ENCODE peak calls at places on chromosomes 2 and 18, in four cellular contexts. One of them, this sample, is unnamed.

GRCh38 chr2:2147024-2147900 is 183.8 kb downstream of the MYT1L start:
- DNase-seq in coronary artery: no peak
- DNase-seq in Panc1: no peak
- DNase-seq in A549: no peak
- DNase-seq in this sample: no peak

GRCh38 chr2:75340560-75340959 is 141.2 kb upstream of the TACR1 start:
- DNase-seq in coronary artery: no peak
- DNase-seq in Panc1: no peak
- DNase-seq in A549: no peak
- DNase-seq in this sample: no peak

GRCh38 chr2:177396630-177397460 is 4.3 kb downstream of the AGPS start:
- DNase-seq in coronary artery: no peak
- DNase-seq in Panc1: no peak
- DNase-seq in A549: peak
- DNase-seq in this sample: peak

GRCh38 chr2:208025814-208026184 is 472 bp upstream of the PLEKHM3 start:
- DNase-seq in coronary artery: no peak
- DNase-seq in Panc1: no peak
- DNase-seq in A549: no peak
- DNase-seq in this sample: no peak

GRCh38 chr2:118846667-118847446 is 591 bp downstream of the EN1 start:
- DNase-seq in coronary artery: no peak
- DNase-seq in Panc1: no peak
- DNase-seq in A549: peak
- DNase-seq in this sample: peak

GRCh38 chr2:240920783-240921231 is 14.7 kb downstream of the CROCC2 start:
- DNase-seq in coronary artery: no peak
- DNase-seq in Panc1: no peak
- DNase-seq in A549: no peak
- DNase-seq in this sample: no peak

GRCh38 chr2:76330865-76331264 is 620.1 kb upstream of the GCFC2 start:
- DNase-seq in coronary artery: no peak
- DNase-seq in Panc1: no peak
- DNase-seq in A549: no peak
- DNase-seq in this sample: no peak

GRCh38 chr2:20089715-20090464 is 38.5 kb upstream of the LAPTM4A start:
- DNase-seq in coronary artery: no peak
- DNase-seq in Panc1: no peak
- DNase-seq in A549: no peak
- DNase-seq in this sample: no peak

GRCh38 chr18:10032331-10032979 is 118.6 kb downstream of the VAPA start:
- DNase-seq in coronary artery: no peak
- DNase-seq in Panc1: no peak
- DNase-seq in A549: no peak
- DNase-seq in this sample: no peak

GRCh38 chr2:169579044-169579443 is 5.1 kb upstream of the PPIG start:
- DNase-seq in coronary artery: no peak
- DNase-seq in Panc1: no peak
- DNase-seq in A549: no peak
- DNase-seq in this sample: no peak

GRCh38 chr2:195769975-195770374 is 112.9 kb downstream of the SLC39A10 start:
- DNase-seq in coronary artery: no peak
- DNase-seq in Panc1: no peak
- DNase-seq in A549: no peak
- DNase-seq in this sample: no peak

GRCh38 chr2:42792583-42793313 is at the start of gene HAAO:
- DNase-seq in coronary artery: no peak
- DNase-seq in Panc1: no peak
- DNase-seq in A549: no peak
- DNase-seq in this sample: peak
- TF ChIP-seq CTCF in coronary artery: no peak
- TF ChIP-seq CTCF in Panc1: no peak
- TF ChIP-seq CTCF in A549: no peak
- TF ChIP-seq CTCF in this sample: no peak

DNA sequence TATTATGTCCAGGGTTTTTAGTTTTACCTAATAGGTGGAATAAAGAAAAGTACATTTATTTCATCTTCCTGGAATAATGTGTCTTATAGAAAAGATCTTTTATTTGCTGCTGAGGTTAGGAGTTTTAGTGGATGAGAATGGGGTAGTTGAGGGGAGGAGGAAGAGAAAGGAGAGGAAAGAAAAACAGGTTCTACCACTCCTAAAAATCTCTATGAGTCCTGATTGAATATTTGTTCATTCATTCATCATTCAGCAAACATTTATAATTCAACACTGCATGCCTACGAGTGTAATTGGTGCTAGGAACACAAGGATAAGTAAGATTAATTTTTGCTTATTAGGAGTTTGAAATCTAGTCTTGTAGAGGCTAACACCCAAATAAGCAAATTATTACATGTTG is 45.2 kb upstream of the SLC4A10 start:
- DNase-seq in coronary artery: no peak
- DNase-seq in Panc1: no peak
- DNase-seq in A549: no peak
- DNase-seq in this sample: no peak
- TF ChIP-seq CTCF in coronary artery: no peak
- TF ChIP-seq CTCF in Panc1: no peak
- TF ChIP-seq CTCF in A549: no peak
- TF ChIP-seq CTCF in this sample: no peak

GRCh38 chr2:39537150-39537549 is 100.1 kb upstream of the MAP4K3 start:
- DNase-seq in coronary artery: no peak
- DNase-seq in Panc1: no peak
- DNase-seq in A549: no peak
- DNase-seq in this sample: no peak
- TF ChIP-seq CTCF in coronary artery: no peak
- TF ChIP-seq CTCF in Panc1: no peak
- TF ChIP-seq CTCF in A549: no peak
- TF ChIP-seq CTCF in this sample: no peak

DNA sequence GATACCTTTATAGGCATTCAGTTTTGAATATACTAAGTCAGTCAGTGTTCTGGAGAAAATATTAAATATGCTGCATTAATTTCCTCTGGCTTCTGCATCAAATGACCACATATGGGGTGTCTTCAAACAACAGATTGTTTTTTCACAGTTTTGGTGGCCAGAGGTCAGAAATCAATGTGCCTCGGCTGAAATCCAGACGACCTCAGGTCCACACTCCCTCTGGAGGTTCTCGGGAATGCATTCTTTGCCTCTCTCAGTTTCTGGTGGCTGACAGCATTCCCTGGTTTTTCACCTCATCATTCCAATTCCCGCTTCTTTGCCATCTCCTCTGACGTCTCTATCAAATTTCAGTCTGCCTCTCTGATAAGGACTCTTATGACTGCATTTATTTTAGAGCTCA is 142.3 kb downstream of the ZNF407 start:
- DNase-seq in coronary artery: no peak
- DNase-seq in Panc1: no peak
- DNase-seq in A549: no peak
- DNase-seq in this sample: no peak
- TF ChIP-seq CTCF in coronary artery: no peak
- TF ChIP-seq CTCF in Panc1: no peak
- TF ChIP-seq CTCF in A549: no peak
- TF ChIP-seq CTCF in this sample: no peak

GRCh38 chr2:202042444-202042843 is 8.8 kb downstream of the FZD7 start:
- DNase-seq in coronary artery: no peak
- DNase-seq in Panc1: no peak
- DNase-seq in A549: no peak
- DNase-seq in this sample: no peak
- TF ChIP-seq CTCF in coronary artery: no peak
- TF ChIP-seq CTCF in Panc1: no peak
- TF ChIP-seq CTCF in A549: no peak
- TF ChIP-seq CTCF in this sample: no peak

DNA sequence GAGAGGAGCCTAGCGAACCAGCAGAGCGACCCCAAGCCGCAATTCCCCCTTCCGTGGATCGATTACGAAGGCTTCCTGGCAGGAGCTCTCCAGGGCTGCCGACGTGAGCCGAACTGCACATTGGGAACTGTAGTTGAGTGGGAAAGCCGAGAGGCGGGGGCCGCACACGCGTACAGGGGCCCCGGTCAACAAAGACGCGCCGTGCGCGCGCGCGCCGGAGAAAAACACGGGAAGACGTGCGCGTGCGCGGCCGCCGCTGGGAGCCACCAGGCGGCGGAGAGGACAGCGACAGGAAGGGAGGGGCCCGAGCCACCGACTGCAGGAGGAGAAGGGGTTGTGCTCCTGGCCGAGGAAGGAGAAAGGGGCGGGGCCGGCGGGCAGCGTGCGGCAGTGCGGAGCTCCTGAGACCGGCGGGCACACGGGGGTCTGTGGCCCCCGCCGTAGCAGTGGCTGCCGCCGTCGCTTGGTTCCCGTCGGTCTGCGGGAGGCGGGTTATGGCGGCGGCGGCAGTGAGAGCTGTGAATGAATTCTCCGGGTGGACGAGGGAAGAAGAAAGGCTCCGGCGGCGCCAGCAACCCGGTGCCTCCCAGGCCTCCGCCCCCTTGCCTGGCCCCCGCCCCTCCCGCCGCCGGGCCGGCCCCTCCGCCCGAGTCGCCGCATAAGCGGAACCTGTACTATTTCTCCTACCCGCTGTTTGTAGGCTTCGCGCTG is at the start of gene SPAST:
- DNase-seq in coronary artery: peak
- DNase-seq in Panc1: peak
- DNase-seq in A549: peak
- DNase-seq in this sample: peak
- TF ChIP-seq CTCF in coronary artery: peak
- TF ChIP-seq CTCF in Panc1: no peak
- TF ChIP-seq CTCF in A549: peak
- TF ChIP-seq CTCF in this sample: peak